ENCODE peak calls at places on chromosomes 3 and 15, in four cellular contexts. G, A, N and K are unnamed samples.
A peak's percentile ranks its signal among the peaks of the same experiment; 100 is the strongest.

GRCh38 chr3:194011807-194012206 is 124.1 kb upstream of the HES1 start:
- DNase-seq in G (no peak), A (no peak), N (no peak), K (no peak)

GRCh38 chr3:170745211-170745718 is 124.7 kb downstream of the RPL22L1 start:
- DNase-seq in G (no peak), A (no peak), N (no peak), K (no peak)

GRCh38 chr15:32683906-32684584 is 33.8 kb upstream of the GREM1 start:
- DNase-seq in G (peak; percentile 50), A (no peak), N (no peak), K (no peak)

GRCh38 chr3:154059798-154060197 is 61.4 kb upstream of the ARHGEF26 start:
- DNase-seq in G (no peak), A (no peak), N (no peak), K (no peak)

GRCh38 chr3:48516571-48516970 is 12.6 kb upstream of the SHISA5 start:
- DNase-seq in G (no peak), A (no peak), N (no peak), K (no peak)

GRCh38 chr3:50322386-50323091 is at the start of gene HYAL2:
- DNase-seq in G (no peak), A (no peak), N (no peak), K (no peak)

GRCh38 chr15:88225484-88225883 is 31.1 kb downstream of the NTRK3 start:
- DNase-seq in G (no peak), A (no peak), N (no peak), K (no peak)

GRCh38 chr3:44478055-44478468 is 592 bp upstream of the ZNF445 start:
- DNase-seq in G (no peak), A (no peak), N (no peak), K (no peak)

GRCh38 chr3:113531826-113532697 is at the start of gene SIDT1:
- DNase-seq in G (no peak), A (no peak), N (peak; percentile 50), K (peak; percentile 53)

GRCh38 chr15:89851665-89852341 is 37.2 kb upstream of the ANPEP start:
- DNase-seq in G (no peak), A (no peak), N (no peak), K (no peak)

GRCh38 chr15:59647085-59647484 is 10.2 kb downstream of the GTF2A2 start:
- DNase-seq in G (no peak), A (no peak), N (no peak), K (no peak)

GRCh38 chr15:77311020-77311419 is 108.9 kb downstream of the PEAK1 start:
- DNase-seq in G (no peak), A (no peak), N (no peak), K (no peak)

GRCh38 chr3:128311441-128311844 is 155.2 kb downstream of the DNAJB8 start:
- DNase-seq in G (no peak), A (no peak), N (no peak), K (no peak)

GRCh38 chr3:126927405-126927750 is 55.5 kb upstream of the PLXNA1 start:
- DNase-seq in G (peak; percentile 0), A (no peak), N (no peak), K (no peak)

GRCh38 chr3:40237892-40238571 is 71.5 kb upstream of the EIF1B start:
- DNase-seq in G (no peak), A (peak; percentile 47), N (no peak), K (no peak)

GRCh38 chr3:51706788-51707731 is at the start of gene GRM2:
- DNase-seq in G (peak; percentile 57), A (no peak), N (no peak), K (no peak)

GRCh38 chr15:46088486-46089437 is 453.9 kb downstream of the SQOR start:
- DNase-seq in G (no peak), A (peak; percentile 14), N (no peak), K (no peak)

GRCh38 chr3:8757551-8758518 is 11.6 kb downstream of the OXTR start:
- DNase-seq in G (no peak), A (no peak), N (no peak), K (no peak)

GRCh38 chr15:78149805-78150751 is 916 bp downstream of the IDH3A start:
- DNase-seq in G (no peak), A (peak; percentile 37), N (no peak), K (no peak)

GRCh38 chr3:112247351-112247750 is 46.7 kb downstream of the SLC9C1 start:
- DNase-seq in G (no peak), A (no peak), N (no peak), K (no peak)

GRCh38 chr3:39631136-39631535 is 163.7 kb downstream of the MOBP start:
- DNase-seq in G (no peak), A (no peak), N (no peak), K (no peak)

GRCh38 chr3:65607101-65607500 is 431.6 kb downstream of the MAGI1 start:
- DNase-seq in G (no peak), A (no peak), N (no peak), K (no peak)

GRCh38 chr15:89781891-89782618 is 5.9 kb downstream of the MESP2 start:
- DNase-seq in G (no peak), A (no peak), N (no peak), K (no peak)

GRCh38 chr3:151787626-151788025 is 26.3 kb upstream of the AADAC start:
- DNase-seq in G (no peak), A (no peak), N (no peak), K (no peak)

GRCh38 chr3:198061119-198062067 is 101.4 kb downstream of the LMLN start:
- DNase-seq in G (no peak), A (no peak), N (no peak), K (no peak)

GRCh38 chr3:184565421-184566211 is 4.0 kb downstream of the EPHB3 start:
- DNase-seq in G (no peak), A (no peak), N (no peak), K (no peak)

GRCh38 chr3:128323206-128324081 is 143.2 kb downstream of the DNAJB8 start:
- DNase-seq in G (no peak), A (no peak), N (no peak), K (no peak)

GRCh38 chr3:107690522-107691138 is 167.9 kb downstream of the BBX start:
- DNase-seq in G (no peak), A (peak; percentile 84), N (no peak), K (no peak)